ENCODE peak calls at places on chromosomes 13 and 19, in four cellular contexts. One of them, this sample, is unnamed.
A peak's percentile ranks its signal among the peaks of the same experiment; 100 is the strongest.

GRCh38 chr13:30172593-30173300 is 134.6 kb downstream of the KATNAL1 start:
- DNase-seq in kidney: no peak
- DNase-seq in GM23248: peak; percentile 42
- DNase-seq in upper lobe of right lung: no peak
- DNase-seq in this sample: no peak

GRCh38 chr19:53091413-53091812 is 11.8 kb downstream of the ZNF160 start:
- DNase-seq in kidney: no peak
- DNase-seq in upper lobe of right lung: no peak
- DNase-seq in GM23248: no peak
- DNase-seq in this sample: no peak

GRCh38 chr13:28485551-28485950 is 9.4 kb downstream of the FLT1 start:
- DNase-seq in GM23248: no peak
- DNase-seq in upper lobe of right lung: no peak
- DNase-seq in kidney: no peak
- DNase-seq in this sample: no peak

GRCh38 chr13:79675931-79676658 is 195.1 kb downstream of the NDFIP2 start:
- DNase-seq in upper lobe of right lung: no peak
- DNase-seq in GM23248: no peak
- DNase-seq in kidney: no peak
- DNase-seq in this sample: no peak

GRCh38 chr19:48683349-48683748 is 10.5 kb upstream of the NTN5 start:
- DNase-seq in upper lobe of right lung: no peak
- DNase-seq in kidney: peak; percentile 82
- DNase-seq in GM23248: peak; percentile 53
- DNase-seq in this sample: no peak

GRCh38 chr13:51834581-51835158 is 10.3 kb downstream of the TMEM272 start:
- DNase-seq in GM23248: no peak
- DNase-seq in kidney: no peak
- DNase-seq in upper lobe of right lung: no peak
- DNase-seq in this sample: no peak

GRCh38 chr19:2359992-2360875 is at the start of gene TMPRSS9:
- DNase-seq in upper lobe of right lung: no peak
- DNase-seq in GM23248: no peak
- DNase-seq in kidney: peak; percentile 68
- DNase-seq in this sample: no peak

GRCh38 chr13:27535546-27535945 is 84.8 kb downstream of the LNX2 start:
- DNase-seq in GM23248: no peak
- DNase-seq in kidney: no peak
- DNase-seq in upper lobe of right lung: no peak
- DNase-seq in this sample: no peak

GRCh38 chr13:38570706-38571105 is 116.2 kb upstream of the FREM2 start:
- DNase-seq in upper lobe of right lung: no peak
- DNase-seq in GM23248: peak; percentile 3
- DNase-seq in kidney: no peak
- DNase-seq in this sample: no peak

GRCh38 chr19:55156202-55157063 is 1.1 kb downstream of the TNNI3 start:
- DNase-seq in upper lobe of right lung: peak; percentile 79
- DNase-seq in GM23248: peak; percentile 54
- DNase-seq in kidney: peak; percentile 81
- DNase-seq in this sample: no peak

GRCh38 chr19:39506944-39507714 is 7.8 kb upstream of the SELENOV start:
- DNase-seq in kidney: no peak
- DNase-seq in GM23248: peak; percentile 79
- DNase-seq in upper lobe of right lung: no peak
- DNase-seq in this sample: no peak

GRCh38 chr19:46407891-46408426 is 5.4 kb downstream of the CCDC8 start:
- DNase-seq in upper lobe of right lung: no peak
- DNase-seq in GM23248: no peak
- DNase-seq in kidney: peak; percentile 42
- DNase-seq in this sample: no peak

GRCh38 chr19:46402725-46403124 is 10.6 kb downstream of the CCDC8 start:
- DNase-seq in GM23248: no peak
- DNase-seq in upper lobe of right lung: no peak
- DNase-seq in kidney: peak; percentile 49
- DNase-seq in this sample: no peak

GRCh38 chr19:46408611-46409039 is 4.7 kb downstream of the CCDC8 start:
- DNase-seq in kidney: peak; percentile 93
- DNase-seq in GM23248: peak; percentile 60
- DNase-seq in upper lobe of right lung: peak; percentile 90
- DNase-seq in this sample: no peak

GRCh38 chr19:46404884-46405658 is 8.3 kb downstream of the CCDC8 start:
- DNase-seq in GM23248: no peak
- DNase-seq in kidney: peak; percentile 61
- DNase-seq in upper lobe of right lung: no peak
- DNase-seq in this sample: no peak

GRCh38 chr19:46404039-46404883 is 9.1 kb downstream of the CCDC8 start:
- DNase-seq in upper lobe of right lung: no peak
- DNase-seq in kidney: peak; percentile 86
- DNase-seq in GM23248: peak; percentile 38
- DNase-seq in this sample: no peak
- H3K4me3 ChIP-seq in upper lobe of right lung: peak overlapping the region; percentile 48
- H3K4me3 ChIP-seq in kidney: peak overlapping the region; percentile 68
- H3K4me3 ChIP-seq in GM23248: no peak overlapping the region
- H3K4me3 ChIP-seq in this sample: peak overlapping the region; percentile 46

DNA sequence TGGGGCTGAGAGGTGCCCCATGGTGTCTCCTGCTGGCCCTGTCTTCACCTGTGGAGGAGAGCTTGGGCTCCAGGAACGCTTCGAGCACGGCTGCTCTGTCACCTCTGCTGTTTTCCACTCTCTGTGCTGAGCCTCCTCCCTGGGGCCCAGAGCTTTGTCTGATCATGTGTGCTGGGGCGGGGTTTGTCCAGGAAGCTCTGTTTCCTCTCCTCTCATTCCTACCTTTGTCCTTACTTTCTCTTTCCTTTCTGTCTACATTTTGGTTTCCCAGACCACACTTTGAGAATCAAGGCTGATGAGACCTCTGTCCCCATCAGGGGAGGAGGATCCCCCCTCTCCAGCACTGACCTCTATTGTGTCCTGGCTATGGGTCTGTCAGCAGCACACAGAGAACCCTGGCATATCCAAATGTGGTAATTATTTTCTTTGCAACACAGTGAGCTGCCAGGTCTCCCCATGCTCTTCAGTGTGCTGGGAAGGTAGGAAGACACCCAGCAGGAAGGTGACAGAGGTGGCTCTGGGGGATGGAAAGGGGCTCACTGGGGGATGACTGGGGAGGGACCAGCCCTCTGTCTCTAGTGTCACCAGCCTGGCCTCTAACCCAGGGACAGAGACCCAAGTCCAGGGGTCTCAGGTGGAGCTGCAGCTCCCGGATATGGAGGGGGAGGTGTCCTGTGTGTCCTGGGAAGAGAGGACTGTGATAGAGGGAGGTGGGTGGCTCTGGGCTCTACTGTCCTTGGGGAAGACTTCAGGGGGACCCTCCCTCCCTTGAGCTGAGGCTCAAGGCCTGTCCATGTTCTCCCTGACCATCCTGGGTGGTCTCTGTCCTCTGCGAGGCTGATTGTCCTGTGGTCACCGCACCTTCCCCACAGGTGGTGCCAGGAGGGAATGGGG is at the start of gene CEACAM1:
- DNase-seq in upper lobe of right lung: peak; percentile 76
- DNase-seq in GM23248: peak; percentile 12
- DNase-seq in kidney: no peak
- DNase-seq in this sample: no peak
- H3K27ac ChIP-seq in upper lobe of right lung: peak within 1 kb of the TSS; percentile 55
- H3K27ac ChIP-seq in GM23248: no peak within 1 kb of the TSS
- H3K27ac ChIP-seq in kidney: peak within 1 kb of the TSS; percentile 87
- H3K27ac ChIP-seq in this sample: no peak within 1 kb of the TSS

GRCh38 chr13:98544105-98544710 is 32.7 kb downstream of the STK24 start:
- DNase-seq in GM23248: no peak
- DNase-seq in upper lobe of right lung: no peak
- DNase-seq in kidney: no peak
- DNase-seq in this sample: no peak

GRCh38 chr13:98541701-98542203 is 35.2 kb downstream of the STK24 start:
- DNase-seq in upper lobe of right lung: no peak
- DNase-seq in kidney: no peak
- DNase-seq in GM23248: peak; percentile 63
- DNase-seq in this sample: no peak

GRCh38 chr13:98541211-98541610 is 35.7 kb downstream of the STK24 start:
- DNase-seq in kidney: no peak
- DNase-seq in upper lobe of right lung: no peak
- DNase-seq in GM23248: peak; percentile 63
- DNase-seq in this sample: no peak

GRCh38 chr13:98543380-98544104 is 33.4 kb downstream of the STK24 start:
- DNase-seq in kidney: no peak
- DNase-seq in upper lobe of right lung: peak; percentile 51
- DNase-seq in GM23248: peak; percentile 34
- DNase-seq in this sample: no peak

DNA sequence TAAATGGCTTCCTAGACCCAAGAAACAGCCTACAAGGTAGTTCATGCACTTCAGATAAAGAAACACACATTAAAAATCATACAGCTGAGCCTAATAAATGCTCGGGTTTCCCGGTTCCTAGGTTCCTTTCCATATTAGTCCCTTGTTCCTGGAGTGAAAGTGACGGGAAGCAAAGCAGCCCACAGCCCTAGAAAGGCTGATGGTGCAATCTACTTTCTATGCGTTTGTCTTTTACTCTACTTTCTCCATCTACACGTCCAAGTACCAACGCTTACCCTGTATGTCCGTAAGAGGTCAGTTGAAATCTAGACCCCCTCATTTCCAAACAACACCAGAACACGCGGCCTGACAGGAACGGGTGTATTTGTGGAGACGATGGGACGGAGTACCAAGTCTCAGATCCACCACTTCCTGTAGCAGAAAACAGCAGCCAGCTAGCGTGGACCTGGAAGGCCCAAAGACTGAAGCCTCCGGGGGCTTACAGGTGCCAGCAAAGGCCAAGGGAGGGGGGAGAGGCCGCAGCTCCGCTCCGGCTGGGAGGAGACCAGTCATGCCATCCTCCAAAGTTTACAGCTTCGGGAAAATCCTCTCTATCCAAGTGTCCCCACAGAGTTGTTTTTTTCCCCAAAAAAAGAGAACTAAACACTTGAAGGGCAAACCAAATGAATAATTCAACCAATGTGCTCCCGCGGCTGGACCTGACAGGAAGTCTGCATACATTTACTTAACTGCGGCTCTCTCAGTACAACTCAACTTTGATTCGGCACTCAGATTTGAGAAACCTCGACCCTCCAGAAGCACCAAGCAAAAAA is 34.1 kb downstream of the STK24 start:
- DNase-seq in kidney: no peak
- DNase-seq in GM23248: peak; percentile 35
- DNase-seq in upper lobe of right lung: peak; percentile 49
- DNase-seq in this sample: no peak
- H3K4me1 ChIP-seq in kidney: peaks cover 51% of the 10 kb centered on the region
- H3K4me1 ChIP-seq in GM23248: peaks cover 51% of the 10 kb centered on the region
- H3K4me1 ChIP-seq in upper lobe of right lung: peaks cover 45% of the 10 kb centered on the region
- H3K4me1 ChIP-seq in this sample: peaks cover 18% of the 10 kb centered on the region

GRCh38 chr19:8367327-8368001 is 3.5 kb downstream of the ANGPTL4 start:
- DNase-seq in GM23248: peak; percentile 92
- DNase-seq in kidney: peak; percentile 93
- DNase-seq in upper lobe of right lung: peak; percentile 87
- DNase-seq in this sample: peak; percentile 93
- H3K4me3 ChIP-seq in GM23248: peak overlapping the region; percentile 53
- H3K4me3 ChIP-seq in kidney: no peak overlapping the region
- H3K4me3 ChIP-seq in upper lobe of right lung: no peak overlapping the region
- H3K4me3 ChIP-seq in this sample: peak overlapping the region; percentile 50

GRCh38 chr19:4401482-4402170 is 814 bp upstream of the CHAF1A start:
- DNase-seq in upper lobe of right lung: no peak
- DNase-seq in kidney: no peak
- DNase-seq in GM23248: no peak
- DNase-seq in this sample: no peak
- H3K27ac ChIP-seq in upper lobe of right lung: peak overlapping the region; percentile 84
- H3K27ac ChIP-seq in kidney: peak overlapping the region; percentile 93
- H3K27ac ChIP-seq in GM23248: peak overlapping the region; percentile 86
- H3K27ac ChIP-seq in this sample: peak overlapping the region; percentile 89

DNA sequence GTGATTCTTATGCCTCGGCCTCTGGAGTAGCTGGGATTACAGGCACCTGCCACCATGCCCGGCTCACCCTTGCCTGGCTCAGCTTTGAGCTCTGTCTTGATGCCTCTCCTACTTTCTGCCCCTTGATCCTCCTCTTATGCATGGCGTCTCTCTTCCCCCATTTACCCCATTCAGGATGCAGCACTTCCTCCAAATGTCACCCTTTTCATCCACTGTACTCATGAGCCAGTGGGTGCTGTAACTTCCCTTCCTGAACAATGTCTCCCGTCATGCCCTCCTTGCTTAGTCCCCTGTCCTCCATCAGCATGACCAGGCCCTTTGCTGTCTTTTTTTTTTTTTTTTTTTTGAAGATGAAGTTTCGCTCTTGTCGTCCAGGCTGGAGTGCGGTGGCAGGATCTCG is 3.4 kb upstream of the SIGLEC9 start:
- DNase-seq in GM23248: no peak
- DNase-seq in upper lobe of right lung: no peak
- DNase-seq in kidney: no peak
- DNase-seq in this sample: no peak
- H3K4me1 ChIP-seq in GM23248: no peaks in the 10 kb centered on the region
- H3K4me1 ChIP-seq in upper lobe of right lung: no peaks in the 10 kb centered on the region
- H3K4me1 ChIP-seq in kidney: no peaks in the 10 kb centered on the region
- H3K4me1 ChIP-seq in this sample: no peaks in the 10 kb centered on the region

GRCh38 chr13:112587767-112588489 is at the start of gene TUBGCP3:
- DNase-seq in kidney: peak; percentile 95
- DNase-seq in upper lobe of right lung: peak; percentile 95
- DNase-seq in GM23248: peak; percentile 95
- DNase-seq in this sample: no peak

GRCh38 chr13:112592181-112592580 is 4.2 kb upstream of the TUBGCP3 start:
- DNase-seq in GM23248: no peak
- DNase-seq in upper lobe of right lung: no peak
- DNase-seq in kidney: no peak
- DNase-seq in this sample: no peak

GRCh38 chr13:112586334-112586733 is 1.6 kb downstream of the TUBGCP3 start:
- DNase-seq in upper lobe of right lung: no peak
- DNase-seq in GM23248: no peak
- DNase-seq in kidney: no peak
- DNase-seq in this sample: no peak

GRCh38 chr13:112587359-112587766 is 590 bp downstream of the TUBGCP3 start:
- DNase-seq in kidney: peak; percentile 94
- DNase-seq in GM23248: peak; percentile 96
- DNase-seq in upper lobe of right lung: peak; percentile 91
- DNase-seq in this sample: peak; percentile 62

GRCh38 chr13:112588490-112589297 is 741 bp upstream of the TUBGCP3 start:
- DNase-seq in upper lobe of right lung: no peak
- DNase-seq in GM23248: no peak
- DNase-seq in kidney: no peak
- DNase-seq in this sample: no peak
- H3K4me3 ChIP-seq in upper lobe of right lung: peak overlapping the region; percentile 99
- H3K4me3 ChIP-seq in GM23248: peak overlapping the region; percentile 80
- H3K4me3 ChIP-seq in kidney: peak overlapping the region; percentile 74
- H3K4me3 ChIP-seq in this sample: peak overlapping the region; percentile 82

GRCh38 chr19:34667349-34668076 is 9.4 kb downstream of the SCGB2B2 start:
- DNase-seq in GM23248: peak; percentile 33
- DNase-seq in kidney: no peak
- DNase-seq in upper lobe of right lung: peak; percentile 75
- DNase-seq in this sample: no peak
- H3K27ac ChIP-seq in GM23248: no peak overlapping the region
- H3K27ac ChIP-seq in kidney: no peak overlapping the region
- H3K27ac ChIP-seq in upper lobe of right lung: peak overlapping the region; percentile 71
- H3K27ac ChIP-seq in this sample: no peak overlapping the region

DNA sequence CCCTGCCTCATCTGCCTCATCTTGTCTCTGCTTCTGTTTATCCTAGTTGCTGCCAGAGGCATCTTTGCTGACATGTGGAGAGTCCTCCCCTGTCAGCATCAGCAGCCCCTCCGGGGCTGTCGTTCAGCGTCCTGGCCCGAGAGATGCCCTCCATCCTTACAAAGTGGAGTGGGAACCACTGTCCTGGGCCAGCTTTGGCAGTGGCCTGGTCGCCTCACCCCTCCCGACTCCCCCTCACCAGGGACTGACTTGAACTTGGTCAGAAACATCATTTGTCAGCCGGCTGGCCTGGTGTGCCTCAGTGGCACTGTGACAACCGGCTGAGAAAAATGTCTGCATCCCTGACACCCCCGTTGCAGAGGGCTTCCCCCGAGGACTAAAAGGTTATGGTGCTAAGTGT is 20.6 kb downstream of the FGF9 start:
- DNase-seq in kidney: no peak
- DNase-seq in upper lobe of right lung: no peak
- DNase-seq in GM23248: no peak
- DNase-seq in this sample: no peak
- H3K4me1 ChIP-seq in kidney: peaks cover 5% of the 10 kb centered on the region
- H3K4me1 ChIP-seq in upper lobe of right lung: no peaks in the 10 kb centered on the region
- H3K4me1 ChIP-seq in GM23248: no peaks in the 10 kb centered on the region
- H3K4me1 ChIP-seq in this sample: no peaks in the 10 kb centered on the region